ENCODE peak calls at places on chromosome X, in four cellular contexts. J is Ammon's horn; R is CD8-positive, alpha-beta memory T cell; F is NCI-H1694 treated with DMSO at 0.1 percent for 48 hours. S is an unnamed sample.

GRCh38 chrX:130498653-130499274 is 97.0 kb downstream of the RBMX2 start:
- DNase-seq in J (no peak), R (no peak), F (no peak), S (no peak)

GRCh38 chrX:47191331-47191730 is 2.3 kb upstream of the UBA1 start:
- DNase-seq in J (no peak), R (peak), F (no peak), S (no peak)

GRCh38 chrX:54447461-54447860 is 7.3 kb downstream of the TSR2 start:
- DNase-seq in J (peak), R (no peak), F (no peak), S (no peak)

GRCh38 chrX:119726900-119727555 is 31.4 kb upstream of the SOWAHD start:
- DNase-seq in J (no peak), R (peak), F (no peak), S (no peak)

GRCh38 chrX:51614353-51614752 is 4.4 kb downstream of the CENPVL3 start:
- DNase-seq in J (peak), R (no peak), F (no peak), S (peak)

GRCh38 chrX:115233497-115234219 is at the start of gene LRCH2:
- DNase-seq in J (peak), R (no peak), F (no peak), S (no peak)

GRCh38 chrX:55489315-55490009 is at the start of gene USP51:
- DNase-seq in J (peak), R (peak), F (no peak), S (no peak)

GRCh38 chrX:115029869-115030564 is 12.6 kb upstream of the IL13RA2 start:
- DNase-seq in J (no peak), R (no peak), F (no peak), S (no peak)

GRCh38 chrX:47194388-47194787 is 759 bp downstream of the UBA1 start:
- DNase-seq in J (no peak), R (no peak), F (no peak), S (no peak)

GRCh38 chrX:29082558-29082957 is 495.3 kb downstream of the IL1RAPL1 start:
- DNase-seq in J (no peak), R (no peak), F (no peak), S (no peak)

GRCh38 chrX:261167-261857 is 19.9 kb upstream of the PLCXD1 start:
- DNase-seq in J (no peak), R (no peak), F (no peak), S (no peak)

GRCh38 chrX:134603806-134604700 is 54.2 kb downstream of the PLAC1 start:
- DNase-seq in J (no peak), R (no peak), F (no peak), S (no peak)

GRCh38 chrX:140817943-140818342 is 108.4 kb downstream of the LINC00632 start:
- DNase-seq in J (no peak), R (no peak), F (peak), S (no peak)

GRCh38 chrX:8364369-8365141 is 100.1 kb upstream of the VCX3B start:
- DNase-seq in J (no peak), R (no peak), F (peak), S (no peak)

GRCh38 chrX:124665878-124666425 is 319.6 kb downstream of the SH2D1A start:
- DNase-seq in J (no peak), R (no peak), F (no peak), S (no peak)